ENCODE peak calls at places on chromosomes 13 and 19, in six cellular contexts. K, N, W, J, I and F are unnamed samples.

GRCh38 chr19:43780706-43781525 is at the start of gene KCNN4:
- DNase-seq in W (no peak), K (no peak), N (no peak), I (peak), J (peak), F (peak)

GRCh38 chr19:51690359-51691121 is 2.6 kb upstream of the SPACA6 start:
- DNase-seq in I (peak), K (no peak), W (peak), J (peak), N (peak), F (no peak)

GRCh38 chr13:113110048-113110851 is 4.7 kb downstream of the F7 start:
- DNase-seq in N (peak), K (no peak), W (peak), I (no peak), J (peak), F (peak)

GRCh38 chr13:99979453-99980200 is 2.0 kb upstream of the ZIC2 start:
- DNase-seq in N (no peak), I (no peak), K (no peak), W (no peak), J (no peak), F (no peak)

GRCh38 chr13:29801737-29802305 is 48.6 kb downstream of the UBL3 start:
- DNase-seq in J (peak), N (peak), I (peak), K (no peak), W (no peak), F (no peak)

GRCh38 chr13:53240316-53240715 is 211.7 kb downstream of the OLFM4 start:
- DNase-seq in K (no peak), N (no peak), J (no peak), W (no peak), I (no peak), F (no peak)

GRCh38 chr19:10603084-10603872 is 16.2 kb upstream of the AP1M2 start:
- DNase-seq in J (peak), N (peak), W (peak), I (no peak), K (peak), F (no peak)

GRCh38 chr13:43031881-43032280 is 8.5 kb downstream of the DNAJC15 start:
- DNase-seq in J (peak), K (no peak), W (no peak), N (no peak), I (no peak), F (no peak)

GRCh38 chr13:94956407-94957110 is 244.2 kb upstream of the SOX21 start:
- DNase-seq in K (no peak), W (no peak), I (no peak), N (no peak), J (no peak), F (no peak)

GRCh38 chr19:5229778-5230165 is 110.8 kb downstream of the PTPRS start:
- DNase-seq in J (no peak), K (no peak), W (no peak), I (no peak), N (no peak), F (no peak)

GRCh38 chr19:22545751-22546150 is 88.4 kb upstream of the ZNF492 start:
- DNase-seq in W (no peak), I (peak), N (no peak), K (no peak), J (no peak), F (no peak)

GRCh38 chr13:33799950-33800592 is 17.9 kb upstream of the RFC3 start:
- DNase-seq in J (peak), W (no peak), K (no peak), N (no peak), I (peak), F (no peak)

GRCh38 chr19:47107953-47108746 is 5.4 kb downstream of the ZC3H4 start:
- DNase-seq in I (peak), W (no peak), J (peak), N (no peak), K (no peak), F (no peak)

GRCh38 chr19:13781547-13781946 is 7.3 kb downstream of the C19orf53 start:
- DNase-seq in I (peak), N (peak), W (no peak), K (no peak), J (peak), F (no peak)

GRCh38 chr13:44576396-44577235 is 486 bp upstream of the TSC22D1 start:
- DNase-seq in N (peak), I (no peak), J (no peak), W (peak), K (no peak), F (no peak)

GRCh38 chr13:98411617-98412310 is 165.1 kb downstream of the STK24 start:
- DNase-seq in I (peak), J (peak), K (no peak), W (no peak), N (peak), F (no peak)